ENCODE peak calls at places on chromosome 17, in five cellular contexts. One of them, this sample, is unnamed.

GRCh38 chr17:35183332-35183731 is 10.9 kb downstream of the SLC35G3 start:
- DNase-seq in foreskin fibroblast: no peak
- DNase-seq in WERI-Rb-1: no peak
- DNase-seq in fibroblast of the aortic adventitia: no peak
- DNase-seq in glutamatergic neuron: no peak
- DNase-seq in this sample: no peak

GRCh38 chr17:68707032-68707431 is 105.9 kb upstream of the FAM20A start:
- DNase-seq in foreskin fibroblast: peak
- DNase-seq in WERI-Rb-1: no peak
- DNase-seq in fibroblast of the aortic adventitia: peak
- DNase-seq in glutamatergic neuron: no peak
- DNase-seq in this sample: no peak

GRCh38 chr17:72719582-72720493 is 372.6 kb downstream of the SLC39A11 start:
- DNase-seq in foreskin fibroblast: no peak
- DNase-seq in WERI-Rb-1: no peak
- DNase-seq in fibroblast of the aortic adventitia: no peak
- DNase-seq in glutamatergic neuron: no peak
- DNase-seq in this sample: peak

GRCh38 chr17:81144423-81144781 is 20.9 kb upstream of the PVALEF start:
- DNase-seq in foreskin fibroblast: no peak
- DNase-seq in WERI-Rb-1: no peak
- DNase-seq in fibroblast of the aortic adventitia: no peak
- DNase-seq in glutamatergic neuron: no peak
- DNase-seq in this sample: no peak

GRCh38 chr17:77594416-77595209 is 363.9 kb upstream of the TNRC6C start:
- DNase-seq in foreskin fibroblast: no peak
- DNase-seq in WERI-Rb-1: no peak
- DNase-seq in fibroblast of the aortic adventitia: no peak
- DNase-seq in glutamatergic neuron: no peak
- DNase-seq in this sample: no peak

GRCh38 chr17:75632863-75633483 is at the start of gene SMIM5:
- DNase-seq in foreskin fibroblast: peak
- DNase-seq in WERI-Rb-1: peak
- DNase-seq in fibroblast of the aortic adventitia: peak
- DNase-seq in glutamatergic neuron: peak
- DNase-seq in this sample: peak

GRCh38 chr17:73338050-73338491 is 26.3 kb upstream of the CDC42EP4 start:
- DNase-seq in foreskin fibroblast: peak
- DNase-seq in WERI-Rb-1: no peak
- DNase-seq in fibroblast of the aortic adventitia: peak
- DNase-seq in glutamatergic neuron: no peak
- DNase-seq in this sample: no peak

GRCh38 chr17:65183736-65184135 is 46.6 kb downstream of the RGS9 start:
- DNase-seq in foreskin fibroblast: peak
- DNase-seq in WERI-Rb-1: no peak
- DNase-seq in fibroblast of the aortic adventitia: peak
- DNase-seq in glutamatergic neuron: no peak
- DNase-seq in this sample: no peak

GRCh38 chr17:33982872-33983271 is 272.2 kb upstream of the CCL2 start:
- DNase-seq in foreskin fibroblast: no peak
- DNase-seq in WERI-Rb-1: no peak
- DNase-seq in fibroblast of the aortic adventitia: no peak
- DNase-seq in glutamatergic neuron: no peak
- DNase-seq in this sample: no peak

GRCh38 chr17:32529604-32530003 is 42.8 kb downstream of the CDK5R1 start:
- DNase-seq in foreskin fibroblast: no peak
- DNase-seq in WERI-Rb-1: no peak
- DNase-seq in fibroblast of the aortic adventitia: no peak
- DNase-seq in glutamatergic neuron: no peak
- DNase-seq in this sample: no peak

GRCh38 chr17:76077582-76078110 is 1.3 kb upstream of the ZACN start:
- DNase-seq in foreskin fibroblast: no peak
- DNase-seq in WERI-Rb-1: no peak
- DNase-seq in fibroblast of the aortic adventitia: no peak
- DNase-seq in glutamatergic neuron: no peak
- DNase-seq in this sample: peak

GRCh38 chr17:63826468-63827001 is 696 bp upstream of the PSMC5 start:
- DNase-seq in foreskin fibroblast: no peak
- DNase-seq in WERI-Rb-1: no peak
- DNase-seq in fibroblast of the aortic adventitia: no peak
- DNase-seq in glutamatergic neuron: no peak
- DNase-seq in this sample: no peak

GRCh38 chr17:16584273-16584995 is 15.4 kb upstream of the ZNF287 start:
- DNase-seq in foreskin fibroblast: peak
- DNase-seq in WERI-Rb-1: peak
- DNase-seq in fibroblast of the aortic adventitia: peak
- DNase-seq in glutamatergic neuron: peak
- DNase-seq in this sample: peak

GRCh38 chr17:77490361-77491183 is 349.8 kb downstream of the SEC14L1 start:
- DNase-seq in foreskin fibroblast: no peak
- DNase-seq in WERI-Rb-1: no peak
- DNase-seq in fibroblast of the aortic adventitia: no peak
- DNase-seq in glutamatergic neuron: no peak
- DNase-seq in this sample: no peak

GRCh38 chr17:3796110-3796821 is 4.7 kb downstream of the ITGAE start:
- DNase-seq in foreskin fibroblast: no peak
- DNase-seq in WERI-Rb-1: no peak
- DNase-seq in fibroblast of the aortic adventitia: no peak
- DNase-seq in glutamatergic neuron: no peak
- DNase-seq in this sample: no peak

GRCh38 chr17:16944334-16945140 is 27.4 kb downstream of the TNFRSF13B start:
- DNase-seq in foreskin fibroblast: no peak
- DNase-seq in WERI-Rb-1: no peak
- DNase-seq in fibroblast of the aortic adventitia: no peak
- DNase-seq in glutamatergic neuron: no peak
- DNase-seq in this sample: no peak

GRCh38 chr17:4375039-4375748 is 8.7 kb upstream of the UBE2G1 start:
- DNase-seq in foreskin fibroblast: no peak
- DNase-seq in WERI-Rb-1: no peak
- DNase-seq in fibroblast of the aortic adventitia: no peak
- DNase-seq in glutamatergic neuron: no peak
- DNase-seq in this sample: no peak

GRCh38 chr17:51595965-51596364 is 335.6 kb downstream of the UTP18 start:
- DNase-seq in foreskin fibroblast: no peak
- DNase-seq in WERI-Rb-1: no peak
- DNase-seq in fibroblast of the aortic adventitia: no peak
- DNase-seq in glutamatergic neuron: no peak
- DNase-seq in this sample: no peak

GRCh38 chr17:34556951-34557350 is 22.4 kb upstream of the TMEM132E start:
- DNase-seq in foreskin fibroblast: no peak
- DNase-seq in WERI-Rb-1: no peak
- DNase-seq in fibroblast of the aortic adventitia: no peak
- DNase-seq in glutamatergic neuron: no peak
- DNase-seq in this sample: no peak

GRCh38 chr17:67891481-67892119 is 66.3 kb downstream of the BPTF start:
- DNase-seq in foreskin fibroblast: peak
- DNase-seq in WERI-Rb-1: peak
- DNase-seq in fibroblast of the aortic adventitia: peak
- DNase-seq in glutamatergic neuron: peak
- DNase-seq in this sample: no peak

GRCh38 chr17:488993-489757 is 136.6 kb upstream of the RPH3AL start:
- DNase-seq in foreskin fibroblast: no peak
- DNase-seq in WERI-Rb-1: no peak
- DNase-seq in fibroblast of the aortic adventitia: no peak
- DNase-seq in glutamatergic neuron: peak
- DNase-seq in this sample: peak

GRCh38 chr17:75147878-75148546 is 6.3 kb downstream of the JPT1 start:
- DNase-seq in foreskin fibroblast: no peak
- DNase-seq in WERI-Rb-1: no peak
- DNase-seq in fibroblast of the aortic adventitia: no peak
- DNase-seq in glutamatergic neuron: no peak
- DNase-seq in this sample: no peak

GRCh38 chr17:73371285-73371684 is 59.5 kb upstream of the CDC42EP4 start:
- DNase-seq in foreskin fibroblast: peak
- DNase-seq in WERI-Rb-1: no peak
- DNase-seq in fibroblast of the aortic adventitia: peak
- DNase-seq in glutamatergic neuron: no peak
- DNase-seq in this sample: no peak

GRCh38 chr17:57518587-57519118 is 226.4 kb downstream of the CCDC182 start:
- DNase-seq in foreskin fibroblast: no peak
- DNase-seq in WERI-Rb-1: peak
- DNase-seq in fibroblast of the aortic adventitia: no peak
- DNase-seq in glutamatergic neuron: peak
- DNase-seq in this sample: no peak

GRCh38 chr17:1931759-1932579 is 93.2 kb downstream of the RTN4RL1 start:
- DNase-seq in foreskin fibroblast: no peak
- DNase-seq in WERI-Rb-1: no peak
- DNase-seq in fibroblast of the aortic adventitia: peak
- DNase-seq in glutamatergic neuron: no peak
- DNase-seq in this sample: no peak

GRCh38 chr17:55527520-55528118 is 16.4 kb upstream of the SMIM36 start:
- DNase-seq in foreskin fibroblast: peak
- DNase-seq in WERI-Rb-1: peak
- DNase-seq in fibroblast of the aortic adventitia: peak
- DNase-seq in glutamatergic neuron: peak
- DNase-seq in this sample: peak

GRCh38 chr17:520447-521167 is 168.0 kb upstream of the RPH3AL start:
- DNase-seq in foreskin fibroblast: no peak
- DNase-seq in WERI-Rb-1: peak
- DNase-seq in fibroblast of the aortic adventitia: no peak
- DNase-seq in glutamatergic neuron: no peak
- DNase-seq in this sample: no peak

GRCh38 chr17:78252111-78252634 is 20.7 kb downstream of the TMEM235 start:
- DNase-seq in foreskin fibroblast: no peak
- DNase-seq in WERI-Rb-1: peak
- DNase-seq in fibroblast of the aortic adventitia: no peak
- DNase-seq in glutamatergic neuron: no peak
- DNase-seq in this sample: no peak

GRCh38 chr17:35543856-35544255 is 6.4 kb upstream of the SLFN12L start:
- DNase-seq in foreskin fibroblast: no peak
- DNase-seq in WERI-Rb-1: no peak
- DNase-seq in fibroblast of the aortic adventitia: no peak
- DNase-seq in glutamatergic neuron: no peak
- DNase-seq in this sample: no peak

GRCh38 chr17:75487351-75488070 is 27.8 kb downstream of the CASKIN2 start:
- DNase-seq in foreskin fibroblast: no peak
- DNase-seq in WERI-Rb-1: no peak
- DNase-seq in fibroblast of the aortic adventitia: no peak
- DNase-seq in glutamatergic neuron: no peak
- DNase-seq in this sample: no peak

GRCh38 chr17:81228420-81228819 is 5.7 kb upstream of the CEP131 start:
- DNase-seq in foreskin fibroblast: no peak
- DNase-seq in WERI-Rb-1: no peak
- DNase-seq in fibroblast of the aortic adventitia: no peak
- DNase-seq in glutamatergic neuron: peak
- DNase-seq in this sample: no peak

GRCh38 chr17:32609085-32609484 is 122.3 kb downstream of the CDK5R1 start:
- DNase-seq in foreskin fibroblast: no peak
- DNase-seq in WERI-Rb-1: peak
- DNase-seq in fibroblast of the aortic adventitia: no peak
- DNase-seq in glutamatergic neuron: no peak
- DNase-seq in this sample: no peak

GRCh38 chr17:80743181-80743771 is 198.6 kb downstream of the RPTOR start:
- DNase-seq in foreskin fibroblast: no peak
- DNase-seq in WERI-Rb-1: no peak
- DNase-seq in fibroblast of the aortic adventitia: no peak
- DNase-seq in glutamatergic neuron: no peak
- DNase-seq in this sample: no peak

GRCh38 chr17:59002848-59003247 is 103.8 kb downstream of the TRIM37 start:
- DNase-seq in foreskin fibroblast: no peak
- DNase-seq in WERI-Rb-1: no peak
- DNase-seq in fibroblast of the aortic adventitia: no peak
- DNase-seq in glutamatergic neuron: no peak
- DNase-seq in this sample: no peak

GRCh38 chr17:7435676-7436555 is 681 bp downstream of the TMEM102 start:
- DNase-seq in foreskin fibroblast: no peak
- DNase-seq in WERI-Rb-1: peak
- DNase-seq in fibroblast of the aortic adventitia: no peak
- DNase-seq in glutamatergic neuron: peak
- DNase-seq in this sample: no peak
- TF ChIP-seq CTCF in foreskin fibroblast: no peak
- TF ChIP-seq CTCF in WERI-Rb-1: peak
- TF ChIP-seq CTCF in fibroblast of the aortic adventitia: no peak
- TF ChIP-seq CTCF in glutamatergic neuron: no peak
- TF ChIP-seq CTCF in this sample: no peak

DNA sequence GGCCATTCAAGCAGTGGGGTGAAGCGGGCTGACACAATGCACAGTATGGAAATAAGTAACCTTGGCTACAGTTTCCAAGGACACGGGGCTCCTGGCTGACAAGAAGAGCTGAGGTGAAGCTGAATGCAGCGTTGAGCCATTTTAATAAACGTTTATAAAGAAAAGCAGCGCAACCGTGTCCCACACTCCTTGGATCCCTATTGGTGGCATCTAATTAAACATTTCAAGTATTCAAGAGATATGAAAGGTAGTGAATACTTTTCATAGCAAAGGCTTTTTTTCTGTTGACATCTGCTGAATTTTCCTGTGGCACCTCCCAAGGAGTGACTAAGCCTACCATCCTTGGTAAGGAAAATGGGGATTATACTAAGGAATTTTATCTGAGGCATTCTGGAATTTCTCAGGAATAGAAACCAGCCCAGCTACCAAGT is 26.5 kb downstream of the DUSP14 start:
- DNase-seq in foreskin fibroblast: peak
- DNase-seq in WERI-Rb-1: no peak
- DNase-seq in fibroblast of the aortic adventitia: peak
- DNase-seq in glutamatergic neuron: no peak
- DNase-seq in this sample: no peak
- TF ChIP-seq CTCF in foreskin fibroblast: no peak
- TF ChIP-seq CTCF in WERI-Rb-1: no peak
- TF ChIP-seq CTCF in fibroblast of the aortic adventitia: no peak
- TF ChIP-seq CTCF in glutamatergic neuron: no peak
- TF ChIP-seq CTCF in this sample: no peak

DNA sequence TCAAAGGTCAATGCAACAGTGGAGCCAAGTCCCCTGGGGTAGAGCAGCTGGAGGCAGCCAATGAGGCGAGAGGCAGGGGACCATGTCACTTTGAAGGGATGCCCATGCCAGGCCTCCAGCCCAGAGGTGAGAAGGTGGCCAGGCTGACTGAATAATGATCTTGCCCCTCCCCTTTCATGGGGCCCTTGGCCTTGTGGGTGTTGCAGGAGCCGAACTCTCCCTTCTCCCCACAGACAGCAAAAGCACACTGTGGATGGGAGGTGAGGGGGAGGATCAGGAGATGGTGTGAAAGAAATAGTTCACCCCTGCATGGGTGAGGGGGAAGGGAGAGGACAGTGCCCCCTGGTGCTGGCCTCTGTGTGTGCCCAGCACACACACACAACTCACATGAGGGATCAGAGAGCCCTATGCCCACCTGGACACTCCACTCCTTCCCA is 15.8 kb upstream of the TBX21 start:
- DNase-seq in foreskin fibroblast: no peak
- DNase-seq in WERI-Rb-1: no peak
- DNase-seq in fibroblast of the aortic adventitia: no peak
- DNase-seq in glutamatergic neuron: no peak
- DNase-seq in this sample: no peak
- TF ChIP-seq CTCF in foreskin fibroblast: peak
- TF ChIP-seq CTCF in WERI-Rb-1: peak
- TF ChIP-seq CTCF in fibroblast of the aortic adventitia: peak
- TF ChIP-seq CTCF in glutamatergic neuron: peak
- TF ChIP-seq CTCF in this sample: no peak

GRCh38 chr17:45306623-45307022 is 10.2 kb downstream of the MAP3K14 start:
- DNase-seq in foreskin fibroblast: no peak
- DNase-seq in WERI-Rb-1: no peak
- DNase-seq in fibroblast of the aortic adventitia: no peak
- DNase-seq in glutamatergic neuron: no peak
- DNase-seq in this sample: no peak
- TF ChIP-seq CTCF in foreskin fibroblast: no peak
- TF ChIP-seq CTCF in WERI-Rb-1: no peak
- TF ChIP-seq CTCF in fibroblast of the aortic adventitia: peak
- TF ChIP-seq CTCF in glutamatergic neuron: no peak
- TF ChIP-seq CTCF in this sample: peak